ENCODE peak calls at places on chromosomes 16 and 17, in seven cellular contexts. C is kidney, P is caudate nucleus, L is Peyer's patch, R is left lung, H is esophagus squamous epithelium, A is non-pigmented ciliary epithelial cell. W is an unnamed sample.

GRCh38 chr17:80976718-80977117 is 14.9 kb upstream of the CHMP6 start:
- DNase-seq in L (no peak), R (no peak), C (no peak), A (no peak), H (no peak), P (no peak), W (no peak)

GRCh38 chr17:44865231-44865660 is 17.6 kb downstream of the HIGD1B start:
- DNase-seq in A (peak), H (no peak), C (no peak), P (peak), L (peak), R (peak), W (peak)

GRCh38 chr16:84514874-84515835 is 10.7 kb upstream of the MEAK7 start:
- DNase-seq in P (no peak), H (peak), C (no peak), A (no peak), R (peak), L (peak), W (no peak)

GRCh38 chr17:6355196-6355595 is 79.7 kb downstream of the AIPL1 start:
- DNase-seq in R (no peak), C (no peak), P (no peak), H (no peak), A (no peak), L (no peak), W (no peak)

GRCh38 chr17:81703747-81704654 is 834 bp downstream of the MRPL12 start:
- DNase-seq in L (no peak), H (no peak), P (no peak), A (no peak), C (peak), R (no peak), W (no peak)

GRCh38 chr17:66200685-66201092 is 8.8 kb upstream of the CEP112 start:
- DNase-seq in A (peak), L (peak), H (no peak), R (no peak), P (no peak), C (no peak), W (peak)

GRCh38 chr17:19248923-19249574 is 11.9 kb downstream of the EPN2 start:
- DNase-seq in R (peak), C (peak), A (peak), P (no peak), H (no peak), L (no peak), W (no peak)

GRCh38 chr17:21251611-21252010 is 1.6 kb downstream of the NATD1 start:
- DNase-seq in C (no peak), A (no peak), L (no peak), P (no peak), R (no peak), H (no peak), W (no peak)

GRCh38 chr17:39608142-39608541 is 422 bp upstream of the NEUROD2 start:
- DNase-seq in R (no peak), H (no peak), A (no peak), C (no peak), P (no peak), L (no peak), W (no peak)

GRCh38 chr17:39357488-39357887 is 43.9 kb downstream of the FBXL20 start:
- DNase-seq in A (no peak), L (no peak), C (no peak), P (no peak), R (no peak), H (no peak), W (no peak)

GRCh38 chr17:79534851-79535727 is 75.8 kb downstream of the RBFOX3 start:
- DNase-seq in A (no peak), H (no peak), R (no peak), P (no peak), C (peak), L (no peak), W (no peak)